ENCODE peak calls at places on chromosomes 11 and 22, in six cellular contexts. R is HCT116, L is heart left ventricle, S is astrocyte, Q is neural progenitor cell, J is stomach. D is an unnamed sample.

GRCh38 chr11:120108154-120108784 is 29.6 kb downstream of the TRIM29 start:
- DNase-seq in R (no peak), L (peak; percentile 46), S (peak; percentile 8), Q (peak; percentile 87), J (peak; percentile 80), D (peak; percentile 52)

GRCh38 chr22:26547426-26547825 is 35.2 kb upstream of the TFIP11 start:
- DNase-seq in R (no peak), L (no peak), S (no peak), Q (no peak), J (no peak), D (no peak)

GRCh38 chr22:37485006-37485713 is 1.0 kb downstream of the MFNG start:
- DNase-seq in R (no peak), L (peak; percentile 50), S (no peak), Q (no peak), J (no peak), D (no peak)

GRCh38 chr22:24164243-24164642 is 17.0 kb upstream of the SUSD2 start:
- DNase-seq in R (no peak), L (no peak), S (no peak), Q (no peak), J (no peak), D (no peak)

GRCh38 chr11:117668291-117668690 is 128.7 kb downstream of the DSCAML1 start:
- DNase-seq in R (no peak), L (no peak), S (no peak), Q (no peak), J (no peak), D (no peak)

GRCh38 chr11:103609117-103610066 is 427.0 kb upstream of the DDI1 start:
- DNase-seq in R (peak; percentile 78), L (no peak), S (peak; percentile 97), Q (no peak), J (no peak), D (no peak)

GRCh38 chr22:36175892-36176291 is 15.3 kb upstream of the APOL3 start:
- DNase-seq in R (no peak), L (no peak), S (no peak), Q (no peak), J (no peak), D (no peak)

GRCh38 chr11:5596611-5597201 is at the start of gene TRIM6:
- DNase-seq in R (no peak), L (peak; percentile 55), S (peak; percentile 49), Q (peak; percentile 79), J (peak; percentile 35), D (no peak)

GRCh38 chr11:48055292-48056132 is 75.2 kb downstream of the PTPRJ start:
- DNase-seq in R (no peak), L (no peak), S (peak; percentile 93), Q (no peak), J (peak; percentile 72), D (no peak)

GRCh38 chr11:46436113-46436512 is 44.5 kb upstream of the CHRM4 start:
- DNase-seq in R (no peak), L (no peak), S (no peak), Q (no peak), J (no peak), D (no peak)

GRCh38 chr11:44963948-44964347 is 13.3 kb upstream of the TP53I11 start:
- DNase-seq in R (no peak), L (no peak), S (no peak), Q (no peak), J (no peak), D (no peak)

GRCh38 chr11:44963071-44963575 is 12.4 kb upstream of the TP53I11 start:
- DNase-seq in R (no peak), L (no peak), S (no peak), Q (peak; percentile 50), J (no peak), D (no peak)

GRCh38 chr11:44961894-44962293 is 11.2 kb upstream of the TP53I11 start:
- DNase-seq in R (no peak), L (no peak), S (no peak), Q (no peak), J (no peak), D (no peak)

GRCh38 chr11:44960200-44960845 is 9.6 kb upstream of the TP53I11 start:
- DNase-seq in R (no peak), L (no peak), S (no peak), Q (no peak), J (no peak), D (no peak)

DNA sequence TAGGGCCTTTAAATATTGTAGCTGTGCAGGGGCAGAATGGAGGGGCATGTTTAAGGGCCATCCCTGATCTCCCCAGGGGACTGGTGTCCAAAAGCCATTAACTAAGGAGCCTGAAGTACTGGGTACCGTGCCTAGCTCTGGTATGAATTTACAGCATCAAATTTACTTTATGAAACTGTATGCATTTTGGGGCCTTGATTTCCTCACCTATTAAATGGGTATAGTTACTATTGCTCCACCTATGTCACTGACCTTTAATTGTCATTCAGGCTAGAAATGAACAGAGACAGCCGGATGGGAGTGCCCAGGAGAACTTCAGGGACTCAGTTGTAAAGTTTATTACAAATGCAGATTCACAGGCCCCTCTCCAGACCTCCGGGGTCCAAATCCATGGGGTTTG is 11.8 kb upstream of the TP53I11 start:
- DNase-seq in R (no peak), L (no peak), S (no peak), Q (no peak), J (no peak), D (no peak)
- H3K4me1 ChIP-seq in R (no peaks in the 10 kb centered on the region), L (no peaks in the 10 kb centered on the region), S (no peaks in the 10 kb centered on the region), Q (peaks cover 59% of the 10 kb centered on the region), J (peaks cover 5% of the 10 kb centered on the region), D (peaks cover 15% of the 10 kb centered on the region)

GRCh38 chr22:34330432-34330831 is 410.2 kb upstream of the LARGE1 start:
- DNase-seq in R (no peak), L (no peak), S (no peak), Q (no peak), J (no peak), D (no peak)
- H3K36me3 ChIP-seq in R (no peaks in the 10 kb centered on the region), L (no peaks in the 10 kb centered on the region), S (no peaks in the 10 kb centered on the region), Q (no peaks in the 10 kb centered on the region), J (no peaks in the 10 kb centered on the region), D (no peaks in the 10 kb centered on the region)

DNA sequence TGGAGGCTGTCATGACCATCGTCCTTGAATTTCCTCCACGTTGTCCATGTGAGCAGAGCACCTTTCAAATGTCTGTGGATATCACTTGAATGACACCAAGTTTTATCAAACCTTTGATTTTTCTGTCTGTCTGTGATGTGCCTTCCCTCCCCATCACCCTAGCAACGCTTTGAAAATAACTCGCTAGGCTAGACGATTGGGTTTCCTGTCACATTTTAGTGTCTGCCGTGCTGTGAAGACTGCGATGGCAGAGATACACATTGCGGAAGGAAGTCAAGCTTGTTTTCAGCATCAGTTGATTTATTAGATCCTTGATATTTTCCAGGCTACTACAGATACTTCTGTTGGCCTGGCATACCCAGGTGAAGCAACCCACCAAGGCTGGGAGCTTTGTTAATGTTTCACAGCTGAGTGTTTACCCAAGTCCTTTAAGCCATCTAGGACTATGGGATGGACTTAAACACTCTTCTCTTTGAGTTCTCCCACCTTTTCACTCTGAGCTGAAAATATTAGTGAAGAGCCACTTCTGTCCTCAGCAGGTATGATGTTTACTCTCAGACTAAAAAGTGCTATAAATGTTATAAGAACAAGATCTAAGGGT is 93.7 kb upstream of the CD44 start:
- DNase-seq in R (no peak), L (no peak), S (no peak), Q (no peak), J (no peak), D (no peak)
- H3K27ac ChIP-seq in R (no peak overlapping the region), L (no peak overlapping the region), S (no peak overlapping the region), Q (no peak overlapping the region), J (peak overlapping the region; percentile 33), D (no peak overlapping the region)

GRCh38 chr11:1533342-1533725 is 38.7 kb downstream of the DUSP8 start:
- DNase-seq in R (no peak), L (no peak), S (no peak), Q (no peak), J (no peak), D (no peak)
- H3K4me1 ChIP-seq in R (peaks cover 4% of the 10 kb centered on the region), L (peaks cover 92% of the 10 kb centered on the region), S (peaks cover 39% of the 10 kb centered on the region), Q (no peaks in the 10 kb centered on the region), J (peaks cover 48% of the 10 kb centered on the region), D (no peaks in the 10 kb centered on the region)

GRCh38 chr11:27304514-27304913 is 58.5 kb downstream of the CCDC34 start:
- DNase-seq in R (no peak), L (no peak), S (no peak), Q (peak; percentile 20), J (no peak), D (no peak)
- H3K36me3 ChIP-seq in R (no peaks in the 10 kb centered on the region), L (no peaks in the 10 kb centered on the region), S (no peaks in the 10 kb centered on the region), Q (peaks cover 3% of the 10 kb centered on the region), J (no peaks in the 10 kb centered on the region), D (no peaks in the 10 kb centered on the region)

GRCh38 chr22:45311033-45311531 is 1.3 kb downstream of the FAM118A start:
- DNase-seq in R (no peak), L (no peak), S (no peak), Q (no peak), J (no peak), D (no peak)
- H3K27ac ChIP-seq in R (no peak overlapping the region), L (no peak overlapping the region), S (no peak overlapping the region), Q (no peak overlapping the region), J (peak overlapping the region; percentile 92), D (no peak overlapping the region)

GRCh38 chr11:68012843-68013610 is 2.9 kb downstream of the ALDH3B1 start:
- DNase-seq in R (peak; percentile 80), L (no peak), S (peak; percentile 96), Q (no peak), J (no peak), D (no peak)

GRCh38 chr11:68014966-68015447 is 4.9 kb downstream of the ALDH3B1 start:
- DNase-seq in R (no peak), L (no peak), S (no peak), Q (no peak), J (no peak), D (no peak)

GRCh38 chr11:68015467-68015866 is 5.3 kb downstream of the ALDH3B1 start:
- DNase-seq in R (no peak), L (no peak), S (no peak), Q (no peak), J (no peak), D (no peak)

GRCh38 chr11:68013611-68014156 is 3.6 kb downstream of the ALDH3B1 start:
- DNase-seq in R (no peak), L (no peak), S (no peak), Q (no peak), J (no peak), D (no peak)

DNA sequence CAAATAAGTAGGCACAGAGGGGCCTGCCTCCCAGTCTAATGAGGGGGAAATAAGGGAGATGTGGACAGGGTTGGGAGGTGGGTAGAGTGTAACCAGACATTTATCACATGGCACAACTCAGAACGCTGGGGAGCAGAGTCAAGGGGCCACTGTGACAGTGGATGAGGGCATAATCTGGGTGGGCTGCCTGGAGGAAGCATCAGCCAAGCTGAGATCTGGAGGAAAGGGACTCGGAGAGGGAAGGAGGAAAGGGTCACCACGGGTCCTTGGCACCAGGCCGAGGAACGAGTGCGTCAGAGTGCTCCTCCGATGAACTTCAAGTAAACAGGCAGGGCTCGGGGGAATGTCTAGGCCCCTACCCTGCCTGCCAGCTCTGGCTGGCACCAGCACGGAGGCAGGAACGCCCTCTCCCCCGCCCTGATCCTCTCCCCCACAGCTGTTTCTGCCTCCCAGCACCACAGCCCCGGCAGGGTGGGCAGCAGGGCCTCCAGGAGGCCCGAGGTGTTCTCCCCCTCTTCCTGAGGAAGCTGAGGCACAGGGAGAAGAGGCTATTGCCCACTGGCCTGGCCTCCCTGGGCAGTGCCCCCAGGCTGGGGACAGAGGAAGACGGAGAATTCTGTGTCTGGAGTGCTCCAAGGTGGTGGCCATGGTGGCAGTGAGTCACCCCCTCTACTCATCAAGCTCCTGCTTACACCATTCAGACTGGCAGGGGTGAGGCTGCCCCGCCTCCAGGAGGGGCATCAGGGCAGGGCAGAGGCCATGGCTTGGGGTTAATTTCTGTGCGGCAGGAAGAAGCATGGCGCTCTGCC is 4.2 kb downstream of the ALDH3B1 start:
- DNase-seq in R (peak; percentile 64), L (no peak), S (peak; percentile 73), Q (no peak), J (peak; percentile 79), D (no peak)
- H3K4me1 ChIP-seq in R (peaks cover 79% of the 10 kb centered on the region), L (peaks cover 26% of the 10 kb centered on the region), S (peaks cover 54% of the 10 kb centered on the region), Q (peaks cover 14% of the 10 kb centered on the region), J (peaks cover 77% of the 10 kb centered on the region), D (peaks cover 7% of the 10 kb centered on the region)

GRCh38 chr11:65506316-65506769 is 7.5 kb downstream of the MALAT1 start:
- DNase-seq in R (no peak), L (no peak), S (no peak), Q (no peak), J (no peak), D (no peak)
- H3K36me3 ChIP-seq in R (peaks cover 44% of the 10 kb centered on the region), L (peaks cover 53% of the 10 kb centered on the region), S (peaks cover 51% of the 10 kb centered on the region), Q (peaks cover 50% of the 10 kb centered on the region), J (peaks cover 53% of the 10 kb centered on the region), D (peaks cover 23% of the 10 kb centered on the region)